ENCODE peak calls at places on chromosomes 12 and 14, in six cellular contexts. D is IMR-90, Q is A549, T is NB4, O is heart left ventricle, P is stomach. X is an unnamed sample.

GRCh38 chr12:45299132-45299692 is 83.3 kb downstream of the ANO6 start:
- DNase-seq in D (peak; percentile 64), Q (no peak), T (no peak), O (no peak), P (no peak), X (no peak)

GRCh38 chr12:88509347-88509746 is 70.9 kb downstream of the KITLG start:
- DNase-seq in D (peak; percentile 52), Q (no peak), T (no peak), O (no peak), P (no peak), X (no peak)

GRCh38 chr12:95605875-95606274 is 54.6 kb upstream of the USP44 start:
- DNase-seq in D (no peak), Q (no peak), T (no peak), O (no peak), P (no peak), X (no peak)

GRCh38 chr14:103123634-103124500 is 606 bp downstream of the TNFAIP2 start:
- DNase-seq in D (no peak), Q (no peak), T (peak; percentile 50), O (peak; percentile 63), P (peak; percentile 56), X (no peak)

GRCh38 chr12:104603545-104603973 is 146.8 kb downstream of the CHST11 start:
- DNase-seq in D (peak; percentile 61), Q (peak; percentile 47), T (peak; percentile 49), O (no peak), P (no peak), X (no peak)

GRCh38 chr12:108826115-108826806 is 31.1 kb downstream of the SSH1 start:
- DNase-seq in D (peak; percentile 97), Q (no peak), T (peak; percentile 76), O (peak; percentile 80), P (no peak), X (no peak)

GRCh38 chr14:29518335-29518734 is 409.3 kb downstream of the PRKD1 start:
- DNase-seq in D (peak; percentile 28), Q (no peak), T (no peak), O (no peak), P (no peak), X (no peak)

GRCh38 chr12:3315201-3315661 is 175.8 kb upstream of the PRMT8 start:
- DNase-seq in D (peak; percentile 81), Q (no peak), T (no peak), O (peak; percentile 81), P (peak; percentile 83), X (peak; percentile 87)

GRCh38 chr12:67788118-67788517 is 139.6 kb downstream of the DYRK2 start:
- DNase-seq in D (no peak), Q (no peak), T (no peak), O (no peak), P (no peak), X (no peak)

GRCh38 chr14:41446008-41446407 is 160.7 kb upstream of the LRFN5 start:
- DNase-seq in D (no peak), Q (no peak), T (no peak), O (no peak), P (no peak), X (no peak)

GRCh38 chr14:51529731-51530130 is 122.0 kb upstream of the FRMD6 start:
- DNase-seq in D (no peak), Q (no peak), T (no peak), O (no peak), P (no peak), X (no peak)

GRCh38 chr14:54481695-54482094 is 7.1 kb downstream of the GMFB start:
- DNase-seq in D (peak; percentile 11), Q (no peak), T (no peak), O (no peak), P (no peak), X (no peak)

GRCh38 chr14:61694039-61694438 is 1.3 kb upstream of the HIF1A start:
- DNase-seq in D (no peak), Q (no peak), T (no peak), O (no peak), P (no peak), X (no peak)

GRCh38 chr12:104748790-104749189 is 209.3 kb downstream of the SLC41A2 start:
- DNase-seq in D (peak; percentile 60), Q (no peak), T (no peak), O (peak; percentile 67), P (no peak), X (no peak)

GRCh38 chr14:101466456-101467180 is 94.7 kb upstream of the DIO3 start:
- DNase-seq in D (no peak), Q (no peak), T (no peak), O (no peak), P (no peak), X (no peak)

GRCh38 chr12:16492820-16493797 is 112.9 kb downstream of the LMO3 start:
- DNase-seq in D (no peak), Q (no peak), T (no peak), O (no peak), P (no peak), X (no peak)

GRCh38 chr12:115597157-115597712 is 680.3 kb downstream of the MED13L start:
- DNase-seq in D (peak; percentile 35), Q (no peak), T (peak; percentile 66), O (no peak), P (no peak), X (no peak)

GRCh38 chr14:92945959-92946846 is 23.3 kb downstream of the CHGA start:
- DNase-seq in D (peak; percentile 60), Q (peak; percentile 39), T (no peak), O (peak; percentile 51), P (peak; percentile 91), X (peak; percentile 83)

GRCh38 chr14:92960706-92961566 is 38.0 kb downstream of the CHGA start:
- DNase-seq in D (peak; percentile 55), Q (peak; percentile 41), T (no peak), O (no peak), P (no peak), X (no peak)

GRCh38 chr14:67766035-67766680 is 50.2 kb downstream of the ZFYVE26 start:
- DNase-seq in D (no peak), Q (no peak), T (peak; percentile 47), O (no peak), P (no peak), X (no peak)

GRCh38 chr12:93573552-93574223 is 1.2 kb downstream of the SOCS2 start:
- DNase-seq in D (peak; percentile 69), Q (no peak), T (no peak), O (peak; percentile 41), P (no peak), X (no peak)

GRCh38 chr12:89525002-89525823 is 617 bp upstream of the GALNT4 start:
- DNase-seq in D (peak; percentile 21), Q (peak; percentile 27), T (peak; percentile 74), O (peak; percentile 35), P (peak; percentile 52), X (no peak)

GRCh38 chr12:89521348-89522238 is 3.0 kb downstream of the GALNT4 start:
- DNase-seq in D (peak; percentile 47), Q (no peak), T (no peak), O (no peak), P (no peak), X (no peak)

GRCh38 chr12:89525824-89526770 is at the start of gene POC1B:
- DNase-seq in D (peak; percentile 77), Q (peak; percentile 76), T (peak; percentile 96), O (peak; percentile 83), P (peak; percentile 80), X (peak; percentile 39)

GRCh38 chr12:89528434-89528833 is 2.6 kb upstream of the POC1B start:
- DNase-seq in D (no peak), Q (no peak), T (peak; percentile 49), O (no peak), P (no peak), X (no peak)

GRCh38 chr12:89524201-89525001 is at the start of gene GALNT4:
- DNase-seq in D (peak; percentile 85), Q (peak; percentile 95), T (peak; percentile 97), O (peak; percentile 89), P (peak; percentile 90), X (peak; percentile 89)
- TF ChIP-seq CTCF in D (peak; percentile 70), Q (peak; percentile 62), T (peak; percentile 64), O (peak; percentile 81), P (peak; percentile 70), X (peak; percentile 69)

GRCh38 chr12:107400686-107401447 is 284.7 kb upstream of the PWP1 start:
- DNase-seq in D (peak; percentile 32), Q (no peak), T (peak; percentile 78), O (no peak), P (no peak), X (no peak)

GRCh38 chr12:107402041-107403022 is 283.3 kb upstream of the PWP1 start:
- DNase-seq in D (peak; percentile 62), Q (peak; percentile 47), T (peak; percentile 71), O (no peak), P (peak; percentile 42), X (no peak)

GRCh38 chr12:107404981-107405380 is 280.6 kb upstream of the PWP1 start:
- DNase-seq in D (peak; percentile 36), Q (peak; percentile 40), T (peak; percentile 70), O (no peak), P (no peak), X (no peak)

GRCh38 chr12:107406932-107407331 is 278.7 kb upstream of the PWP1 start:
- DNase-seq in D (no peak), Q (no peak), T (no peak), O (no peak), P (no peak), X (no peak)

DNA sequence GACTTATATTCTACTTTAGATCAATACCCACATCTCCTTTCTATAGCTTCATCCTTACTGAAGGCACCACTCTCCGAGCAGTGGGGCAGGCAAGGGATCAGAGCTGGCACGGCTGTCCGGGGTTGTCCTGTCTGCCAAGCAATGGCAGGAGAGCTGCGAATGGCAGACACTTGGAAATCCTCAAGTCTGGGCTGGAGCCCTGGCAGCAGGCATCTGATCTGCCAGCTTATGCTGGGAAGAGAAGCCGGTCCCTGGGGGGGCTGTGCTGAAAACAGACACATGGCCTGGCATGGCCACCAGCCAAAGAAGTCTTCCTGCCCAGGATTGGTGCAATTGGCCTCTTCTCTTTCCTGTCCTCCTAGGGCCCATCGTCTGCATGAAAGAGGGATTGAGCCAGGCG is 280.2 kb upstream of the PWP1 start:
- DNase-seq in D (no peak), Q (no peak), T (no peak), O (peak; percentile 24), P (no peak), X (no peak)
- TF ChIP-seq POLR2A in D (no peak), Q (no peak), T (no peak), O (no peak), P (no peak), X (no peak)

GRCh38 chr12:46318037-46318436 is 49.2 kb upstream of the SLC38A1 start:
- DNase-seq in D (no peak), Q (no peak), T (no peak), O (no peak), P (no peak), X (no peak)
- TF ChIP-seq CTCF in D (no peak), Q (no peak), T (no peak), O (no peak), P (no peak), X (no peak)

GRCh38 chr12:89597210-89597609 is 71.4 kb upstream of the POC1B start:
- DNase-seq in D (no peak), Q (no peak), T (no peak), O (no peak), P (no peak), X (no peak)
- TF ChIP-seq POLR2A in D (no peak), Q (no peak), T (no peak), O (no peak), P (no peak), X (no peak)

GRCh38 chr12:132284071-132284492 is 45.3 kb downstream of the GALNT9 start:
- DNase-seq in D (peak; percentile 12), Q (no peak), T (peak; percentile 67), O (no peak), P (no peak), X (no peak)
- TF ChIP-seq CTCF in D (peak; percentile 38), Q (peak; percentile 42), T (peak; percentile 83), O (no peak), P (no peak), X (no peak)